ENCODE peak calls at places on chromosomes 3 and 15, in nine cellular contexts. W is transverse colon, L is stomach, M is pancreas, I is heart right ventricle, Z is psoas muscle, B is fibroblast of lung, V is cardiac muscle cell, H is mucosa of descending colon. O is an unnamed sample. For H3K9me3 and H3K4me1, the result is how much of the 10 kb centered on the place peaks cover.

GRCh38 chr3:58630081-58630709 is 36.4 kb downstream of the FAM3D start:
- DNase-seq in I (no peak), W (peak), B (peak), M (peak), Z (no peak), V (peak), L (peak), H (peak), O (peak)

GRCh38 chr3:53311882-53312281 is 35.5 kb downstream of the DCP1A start:
- DNase-seq in H (no peak), I (no peak), B (no peak), V (no peak), W (no peak), Z (no peak), M (no peak), L (no peak), O (no peak)

GRCh38 chr3:187020376-187020775 is 90.0 kb downstream of the ST6GAL1 start:
- DNase-seq in W (no peak), V (no peak), B (no peak), M (no peak), Z (no peak), L (no peak), I (no peak), H (no peak), O (no peak)

GRCh38 chr3:183161552-183162345 is 785 bp downstream of the LAMP3 start:
- DNase-seq in W (no peak), Z (no peak), H (peak), M (no peak), L (no peak), B (no peak), V (peak), I (no peak), O (no peak)

GRCh38 chr15:62618432-62618831 is 424.1 kb upstream of the TPM1 start:
- DNase-seq in Z (no peak), I (no peak), L (no peak), V (no peak), H (no peak), W (no peak), M (no peak), B (peak), O (no peak)

GRCh38 chr3:49724586-49724985 is 835 bp upstream of the GMPPB start:
- DNase-seq in I (no peak), L (no peak), B (no peak), M (peak), Z (no peak), W (peak), H (peak), V (no peak), O (peak)

GRCh38 chr3:131555456-131555855 is 52.7 kb upstream of the MRPL3 start:
- DNase-seq in L (no peak), W (no peak), V (no peak), Z (no peak), B (peak), M (no peak), I (no peak), H (no peak), O (no peak)

GRCh38 chr15:51955514-51955913 is 16.1 kb downstream of the LEO1 start:
- DNase-seq in B (no peak), W (no peak), M (no peak), I (no peak), Z (no peak), L (no peak), H (no peak), V (no peak), O (no peak)

GRCh38 chr3:113035387-113035982 is 44.7 kb downstream of the GTPBP8 start:
- DNase-seq in Z (no peak), M (peak), I (no peak), H (no peak), L (peak), W (peak), B (peak), V (peak), O (no peak)

GRCh38 chr3:104385421-104385820 is 981.3 kb upstream of the ALCAM start:
- DNase-seq in H (no peak), Z (no peak), I (peak), L (no peak), W (no peak), V (no peak), B (no peak), M (no peak), O (no peak)

GRCh38 chr3:114718897-114719208 is 425.0 kb downstream of the TIGIT start:
- DNase-seq in M (no peak), W (no peak), Z (no peak), H (no peak), V (no peak), I (no peak), B (no peak), L (no peak), O (no peak)

GRCh38 chr15:71409541-71409940 is 294.3 kb downstream of the THSD4 start:
- DNase-seq in B (peak), Z (no peak), M (no peak), W (no peak), I (no peak), V (no peak), L (no peak), H (no peak), O (no peak)

GRCh38 chr15:28190391-28191174 is 91.5 kb upstream of the OCA2 start:
- DNase-seq in I (no peak), B (no peak), Z (no peak), L (no peak), W (no peak), V (no peak), M (no peak), H (no peak), O (no peak)

GRCh38 chr15:79641841-79642240 is 209.7 kb downstream of the MINAR1 start:
- DNase-seq in H (no peak), Z (no peak), M (no peak), W (no peak), L (no peak), V (no peak), I (no peak), B (no peak), O (no peak)

GRCh38 chr3:175940243-175940642 is 1081.1 kb downstream of the NAALADL2 start:
- DNase-seq in I (no peak), M (no peak), W (no peak), V (no peak), L (no peak), Z (no peak), B (peak), H (no peak), O (no peak)

GRCh38 chr15:90801803-90802202 is 66.6 kb upstream of the FURIN start:
- DNase-seq in Z (no peak), H (no peak), W (no peak), M (no peak), L (no peak), B (no peak), I (no peak), V (no peak), O (no peak)

GRCh38 chr3:4138150-4138783 is 164.9 kb upstream of the SETMAR start:
- DNase-seq in B (no peak), L (no peak), I (no peak), M (no peak), V (no peak), Z (no peak), H (no peak), W (no peak), O (no peak)

GRCh38 chr3:188727052-188727451 is 444.7 kb upstream of the TPRG1 start:
- DNase-seq in V (no peak), B (no peak), W (no peak), H (no peak), I (no peak), M (no peak), Z (no peak), L (no peak), O (no peak)

GRCh38 chr3:156899951-156900350 is 73.8 kb downstream of the LEKR1 start:
- DNase-seq in B (peak), I (no peak), L (no peak), V (no peak), H (no peak), Z (no peak), M (no peak), W (no peak), O (no peak)

GRCh38 chr3:45367451-45367850 is 20.9 kb upstream of the LARS2 start:
- DNase-seq in B (peak), W (peak), Z (no peak), L (no peak), V (no peak), I (no peak), H (no peak), M (no peak), O (no peak)

GRCh38 chr3:171458857-171459129 is 1.4 kb downstream of the TNIK start:
- DNase-seq in Z (no peak), W (no peak), H (no peak), I (no peak), M (no peak), B (no peak), V (peak), L (no peak), O (no peak)

GRCh38 chr3:48406443-48407431 is 23.1 kb downstream of the PLXNB1 start:
- DNase-seq in B (no peak), I (no peak), W (no peak), H (peak), L (peak), V (no peak), M (no peak), Z (no peak), O (no peak)

GRCh38 chr15:79248183-79248582 is 34.3 kb upstream of the ANKRD34C start:
- DNase-seq in M (no peak), V (no peak), H (no peak), W (no peak), Z (no peak), L (no peak), I (no peak), B (no peak), O (no peak)

GRCh38 chr3:124627501-124627908 is 102.7 kb upstream of the UMPS start:
- DNase-seq in Z (no peak), W (no peak), H (no peak), L (peak), M (no peak), B (peak), I (no peak), V (peak), O (no peak)

GRCh38 chr3:186915808-186916796 is 14.2 kb upstream of the ST6GAL1 start:
- DNase-seq in V (no peak), I (no peak), B (no peak), Z (peak), W (no peak), M (no peak), H (no peak), L (no peak), O (no peak)

GRCh38 chr3:51934991-51935885 is 6.5 kb downstream of the RRP9 start:
- DNase-seq in W (no peak), V (no peak), H (no peak), B (no peak), M (no peak), I (no peak), L (peak), Z (no peak), O (no peak)

GRCh38 chr3:141773676-141774075 is 10.5 kb downstream of the GRK7 start:
- DNase-seq in Z (no peak), B (no peak), V (no peak), W (no peak), M (no peak), L (no peak), H (no peak), I (no peak), O (no peak)

GRCh38 chr3:85554153-85554552 is 595.4 kb downstream of the CADM2 start:
- DNase-seq in Z (no peak), H (no peak), B (no peak), M (no peak), I (no peak), L (no peak), W (no peak), V (no peak), O (no peak)

GRCh38 chr3:11099306-11099705 is 55.0 kb upstream of the HRH1 start:
- DNase-seq in M (no peak), H (no peak), Z (no peak), V (no peak), L (no peak), B (peak), W (no peak), I (no peak), O (no peak)

GRCh38 chr3:160006282-160007163 is 17.9 kb downstream of the IL12A start:
- DNase-seq in H (peak), Z (no peak), M (peak), B (peak), L (peak), V (peak), W (peak), I (no peak), O (no peak)

GRCh38 chr15:94984886-94985285 is 753.5 kb downstream of the MCTP2 start:
- DNase-seq in H (no peak), Z (no peak), M (no peak), B (no peak), W (no peak), I (no peak), V (no peak), L (no peak), O (no peak)

GRCh38 chr15:65337436-65338070 is 33.1 kb downstream of the RNU5B-1 start:
- DNase-seq in B (no peak), M (no peak), L (no peak), I (no peak), H (no peak), V (no peak), Z (no peak), W (no peak), O (no peak)

GRCh38 chr3:79085166-79085565 is 682.6 kb downstream of the ROBO1 start:
- DNase-seq in V (no peak), H (no peak), Z (no peak), W (no peak), I (no peak), B (peak), M (no peak), L (no peak), O (no peak)

GRCh38 chr15:39075311-39075710 is 505.6 kb upstream of the THBS1 start:
- DNase-seq in W (no peak), V (no peak), L (no peak), H (no peak), Z (no peak), M (no peak), I (no peak), B (peak), O (no peak)

GRCh38 chr15:70856884-70857546 is 3.1 kb upstream of the LARP6 start:
- DNase-seq in H (no peak), V (no peak), B (peak), W (peak), L (peak), Z (peak), M (peak), I (peak), O (no peak)

GRCh38 chr3:126184465-126185000 is 4.1 kb upstream of the ALDH1L1 start:
- DNase-seq in Z (no peak), L (no peak), W (no peak), I (no peak), H (no peak), B (no peak), M (no peak), V (no peak), O (no peak)

GRCh38 chr3:155891341-155891740 is 20.9 kb downstream of the GMPS start:
- DNase-seq in I (no peak), H (no peak), B (peak), Z (no peak), W (no peak), V (no peak), M (no peak), L (no peak), O (no peak)

GRCh38 chr15:69729167-69729748 is 276.6 kb downstream of the RPLP1 start:
- DNase-seq in L (peak), H (peak), W (peak), I (no peak), Z (no peak), B (no peak), M (peak), V (peak), O (no peak)

GRCh38 chr3:67897686-67898336 is 243.4 kb upstream of the SUCLG2 start:
- DNase-seq in Z (no peak), I (no peak), L (no peak), V (no peak), H (no peak), M (no peak), W (no peak), B (no peak), O (no peak)

DNA sequence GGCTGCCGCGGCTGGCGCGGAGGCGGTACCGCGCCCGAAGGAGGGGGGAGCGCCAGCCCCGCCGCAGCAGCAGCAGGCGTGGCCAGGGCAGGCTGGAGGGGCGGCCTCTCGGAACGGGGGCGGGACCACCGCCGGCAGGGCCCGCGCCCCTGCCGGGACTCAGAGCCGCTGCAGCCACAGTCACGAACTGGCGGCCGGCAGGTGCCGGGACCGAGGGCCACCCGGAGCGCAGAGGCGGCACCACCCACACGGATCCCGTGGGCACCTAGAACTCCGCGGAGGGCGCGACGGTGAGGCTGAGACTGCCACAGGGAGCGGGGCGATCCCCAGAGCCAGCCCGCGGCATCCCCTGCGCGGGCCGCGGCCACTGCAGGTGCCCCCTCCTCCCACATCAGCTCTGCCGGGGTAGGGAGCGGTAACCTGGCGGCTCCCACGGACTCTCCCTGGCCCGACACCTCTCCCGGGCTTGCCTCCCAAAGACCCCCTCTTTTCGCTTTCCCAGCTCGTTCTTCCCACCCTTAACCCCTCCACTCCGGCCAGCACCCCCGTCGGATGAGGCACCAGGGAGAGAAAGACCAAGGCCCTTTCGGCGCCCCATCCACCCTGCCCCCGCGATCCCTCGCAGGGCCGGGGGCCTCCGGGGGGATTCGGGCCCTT is at the start of gene VWA5B2:
- DNase-seq in B (peak), M (peak), V (peak), I (peak), L (peak), Z (peak), W (peak), H (peak), O (no peak)
- H3K4me3 ChIP-seq in B (peak), M (peak), V (peak), I (peak), L (peak), Z (peak), W (peak), H (no peak), O (peak)

DNA sequence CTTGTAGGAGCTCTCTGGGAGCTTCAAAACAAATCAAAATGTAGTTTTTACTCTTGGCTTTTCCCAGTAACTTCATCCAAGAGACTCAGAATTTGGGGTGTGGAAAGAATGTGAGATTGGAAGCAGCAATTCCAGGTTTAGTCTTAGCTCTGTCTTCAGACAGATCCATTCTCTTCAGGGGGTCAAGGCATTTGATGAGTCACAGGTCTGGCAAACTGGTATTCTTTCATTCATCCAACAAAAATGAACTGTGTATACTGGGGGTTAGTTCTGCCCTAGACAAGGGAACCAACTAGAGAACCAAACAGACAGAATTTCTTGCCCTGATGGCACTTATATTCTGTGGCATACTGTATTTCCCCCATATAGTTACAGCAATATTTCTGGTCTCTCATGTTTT is 36.3 kb upstream of the CADPS start:
- DNase-seq in Z (no peak), W (no peak), L (no peak), H (no peak), V (no peak), I (no peak), B (peak), M (no peak), O (no peak)
- H3K9me3 ChIP-seq in Z (under half), W (under half), L (under half), H (under half), V (under half), I (under half), B (under half), M (under half), O (under half)

GRCh38 chr15:82298520-82298919 is 35.9 kb downstream of the SAXO2 start:
- DNase-seq in W (peak), H (peak), Z (no peak), I (no peak), L (no peak), B (peak), M (no peak), V (no peak), O (no peak)
- H3K4me1 ChIP-seq in W (under half), H (under half), Z (under half), I (under half), L (under half), B (under half), M (under half), V (under half), O (under half)

DNA sequence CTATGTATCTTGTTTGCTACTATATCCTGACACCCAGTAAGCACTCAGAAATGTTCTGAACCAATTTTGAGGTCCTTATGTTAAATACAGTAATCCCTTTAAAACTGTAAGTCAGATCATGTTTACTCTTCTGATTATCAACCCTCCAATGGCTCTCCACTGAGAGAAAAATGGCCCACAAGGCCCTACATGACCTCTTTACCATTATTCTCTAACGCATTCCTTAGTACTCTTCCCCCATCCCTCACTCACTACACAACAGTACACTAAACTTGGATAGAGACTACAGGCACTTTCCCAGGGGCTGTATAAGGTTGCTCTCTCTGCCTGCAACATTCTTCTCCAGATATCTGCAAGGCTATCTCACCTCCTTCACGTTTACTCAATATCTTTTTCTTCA is 1.9 kb downstream of the TOPBP1 start:
- DNase-seq in V (no peak), Z (no peak), H (no peak), I (no peak), W (no peak), M (no peak), L (no peak), B (no peak), O (no peak)
- H3K4me3 ChIP-seq in V (no peak), Z (no peak), H (no peak), I (no peak), W (no peak), M (no peak), L (no peak), B (no peak), O (no peak)

GRCh38 chr3:16477501-16477900 is 36.0 kb downstream of the RFTN1 start:
- DNase-seq in M (no peak), B (peak), Z (no peak), H (no peak), V (no peak), W (no peak), L (no peak), I (no peak), O (no peak)

GRCh38 chr3:16478516-16478915 is 35.0 kb downstream of the RFTN1 start:
- DNase-seq in I (no peak), W (no peak), V (no peak), Z (no peak), H (no peak), L (no peak), B (peak), M (no peak), O (no peak)

GRCh38 chr3:16475766-16476165 is 37.7 kb downstream of the RFTN1 start:
- DNase-seq in M (no peak), B (no peak), Z (no peak), V (no peak), H (no peak), W (no peak), I (no peak), L (no peak), O (no peak)

GRCh38 chr3:16476636-16477035 is 36.9 kb downstream of the RFTN1 start:
- DNase-seq in W (no peak), Z (no peak), L (no peak), H (no peak), I (no peak), V (no peak), B (peak), M (no peak), O (no peak)

DNA sequence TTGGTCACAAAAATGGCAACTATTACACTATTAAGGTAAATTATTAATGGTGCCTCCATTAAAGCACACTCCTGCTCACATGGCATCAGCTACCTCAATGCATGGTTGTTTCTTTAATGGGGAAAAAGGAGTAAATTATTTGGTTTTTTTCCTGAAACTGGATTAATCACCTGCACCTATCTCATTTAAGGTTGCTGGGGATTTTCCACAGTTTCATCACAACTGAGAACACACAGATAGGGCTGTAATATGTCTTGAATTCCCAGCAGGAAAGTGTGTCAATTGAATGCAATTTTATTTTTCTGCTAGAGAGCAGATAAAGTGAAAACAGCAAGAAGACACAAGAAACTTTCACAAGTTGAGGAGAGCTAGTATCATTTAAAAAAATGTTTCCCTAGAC is 36.4 kb downstream of the RFTN1 start:
- DNase-seq in L (no peak), M (no peak), W (no peak), V (no peak), B (peak), Z (no peak), I (no peak), H (no peak), O (no peak)
- H3K9me3 ChIP-seq in L (under half), M (under half), W (under half), V (under half), B (under half), Z (under half), I (under half), H (under half), O (under half)